ENCODE peak calls at places on chromosomes 5 and 9, in ten cellular contexts. S, B, P, X, V, Q, A, D, Z and I are unnamed samples.

GRCh38 chr9:10268500-10269485 is 344.0 kb downstream of the PTPRD start:
- DNase-seq in V (peak; percentile 54), S (peak; percentile 50), A (peak; percentile 53), B (no peak), Z (no peak), X (no peak), P (no peak), Q (no peak), D (no peak), I (no peak)

GRCh38 chr9:31574006-31574750 is 810.3 kb upstream of the ACO1 start:
- DNase-seq in Q (no peak), D (no peak), Z (no peak), V (no peak), S (no peak), A (no peak), X (no peak), P (no peak), B (no peak), I (no peak)

GRCh38 chr9:112333639-112334318 is 360 bp upstream of the PTBP3 start:
- DNase-seq in B (no peak), Z (peak; percentile 96), S (peak; percentile 98), A (peak; percentile 98), D (peak; percentile 64), X (peak; percentile 92), P (peak; percentile 96), Q (peak; percentile 94), V (peak; percentile 97), I (peak; percentile 95)

GRCh38 chr9:95822583-95823431 is 52.7 kb upstream of the ERCC6L2 start:
- DNase-seq in B (no peak), S (no peak), V (no peak), A (no peak), D (no peak), X (peak; percentile 79), Z (no peak), P (no peak), Q (no peak), I (no peak)

GRCh38 chr9:122058051-122058450 is 35.1 kb downstream of the TTLL11 start:
- DNase-seq in B (no peak), V (no peak), Q (no peak), A (no peak), Z (no peak), S (no peak), P (no peak), D (no peak), X (no peak), I (no peak)

GRCh38 chr5:138263581-138263980 is 10.8 kb downstream of the GFRA3 start:
- DNase-seq in X (no peak), V (no peak), Q (no peak), D (no peak), S (no peak), B (no peak), Z (no peak), A (no peak), P (no peak), I (no peak)

GRCh38 chr5:95715799-95716461 is 15.2 kb upstream of the RHOBTB3 start:
- DNase-seq in V (no peak), B (no peak), Q (no peak), P (no peak), Z (no peak), X (no peak), D (no peak), A (no peak), S (no peak), I (no peak)

GRCh38 chr9:132797861-132798659 is 80.0 kb downstream of the AK8 start:
- DNase-seq in S (no peak), D (no peak), B (no peak), Z (no peak), V (peak; percentile 24), Q (no peak), P (no peak), X (peak; percentile 15), A (no peak), I (no peak)

GRCh38 chr5:128082551-128083032 is 974 bp upstream of the SLC12A2 start:
- DNase-seq in Q (no peak), D (no peak), X (no peak), A (no peak), V (no peak), Z (no peak), B (no peak), S (no peak), P (no peak), I (no peak)

GRCh38 chr5:73188764-73189521 is 15.9 kb downstream of the TMEM174 start:
- DNase-seq in P (no peak), Q (no peak), A (no peak), S (no peak), D (no peak), Z (no peak), X (no peak), B (no peak), V (no peak), I (peak; percentile 18)

GRCh38 chr9:127221695-127222094 is 42.9 kb upstream of the GARNL3 start:
- DNase-seq in Z (no peak), A (no peak), Q (no peak), D (no peak), B (no peak), S (peak; percentile 84), P (no peak), X (no peak), V (no peak), I (no peak)

GRCh38 chr9:128733256-128733655 is 9.3 kb upstream of the ZDHHC12 start:
- DNase-seq in P (peak; percentile 57), X (peak; percentile 46), S (peak; percentile 29), Q (peak; percentile 75), B (peak; percentile 48), V (peak; percentile 71), D (no peak), Z (peak; percentile 60), A (peak; percentile 81), I (peak; percentile 85)

GRCh38 chr9:36006541-36006940 is 30.2 kb upstream of the RECK start:
- DNase-seq in V (no peak), Q (no peak), A (no peak), Z (no peak), S (peak; percentile 18), B (no peak), D (no peak), P (no peak), X (no peak), I (peak; percentile 99)

GRCh38 chr9:76703270-76703669 is 61.0 kb upstream of the PCA3 start:
- DNase-seq in Q (no peak), Z (no peak), P (no peak), A (no peak), D (no peak), S (no peak), X (no peak), V (no peak), B (no peak), I (no peak)

GRCh38 chr9:109417054-109417453 is 81.1 kb downstream of the PTPN3 start:
- DNase-seq in S (no peak), Q (no peak), V (no peak), Z (no peak), X (no peak), A (no peak), D (no peak), P (no peak), B (no peak), I (no peak)
- H3K4me1 ChIP-seq in S (peaks cover 46% of the 10 kb centered on the region), Q (peaks cover 7% of the 10 kb centered on the region), V (no peaks in the 10 kb centered on the region), Z (peaks cover 55% of the 10 kb centered on the region), X (no peaks in the 10 kb centered on the region), A (no peaks in the 10 kb centered on the region), D (no peaks in the 10 kb centered on the region), P (peaks cover 71% of the 10 kb centered on the region), B (no peaks in the 10 kb centered on the region), I (no peaks in the 10 kb centered on the region)

DNA sequence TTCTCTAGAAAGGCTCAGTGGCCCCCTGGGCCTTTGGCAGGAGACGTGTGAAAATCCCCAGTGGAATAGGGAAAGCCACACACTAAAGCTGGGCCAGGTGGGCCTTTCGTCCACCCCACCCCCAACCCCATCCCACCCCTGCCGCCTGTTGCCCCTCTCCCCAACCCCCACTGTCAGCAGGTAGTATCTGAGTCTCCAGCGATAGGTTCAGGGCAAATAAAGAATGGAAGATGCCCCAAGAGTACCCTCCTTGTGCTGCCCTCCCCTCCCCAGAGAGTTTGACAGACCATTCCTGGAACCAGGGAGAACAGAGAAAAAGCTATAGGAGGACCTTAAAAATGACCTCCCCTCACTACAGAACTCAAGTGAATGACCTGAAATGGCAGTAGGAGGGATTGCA is 36.7 kb upstream of the UBE2D2 start:
- DNase-seq in Q (no peak), A (no peak), S (no peak), B (no peak), D (no peak), P (no peak), Z (no peak), X (no peak), V (no peak), I (no peak)
- H3K4me3 ChIP-seq in Q (no peak overlapping the region), A (no peak overlapping the region), S (no peak overlapping the region), B (no peak overlapping the region), D (no peak overlapping the region), P (no peak overlapping the region), Z (no peak overlapping the region), X (no peak overlapping the region), V (no peak overlapping the region), I (no peak overlapping the region)

GRCh38 chr5:172106511-172107356 is 81.3 kb downstream of the STK10 start:
- DNase-seq in B (no peak), P (peak; percentile 57), A (peak; percentile 59), D (no peak), V (peak; percentile 63), Q (no peak), Z (peak; percentile 62), S (peak; percentile 57), X (peak; percentile 70), I (peak; percentile 26)

GRCh38 chr5:172105811-172106210 is 82.2 kb downstream of the STK10 start:
- DNase-seq in V (no peak), X (no peak), Z (no peak), A (no peak), P (no peak), S (no peak), Q (no peak), D (no peak), B (no peak), I (no peak)

GRCh38 chr5:172109749-172110148 is 78.3 kb downstream of the STK10 start:
- DNase-seq in A (no peak), P (no peak), X (no peak), B (no peak), Q (no peak), D (no peak), V (no peak), Z (no peak), S (no peak), I (no peak)

GRCh38 chr5:172104801-172105701 is 83.0 kb downstream of the STK10 start:
- DNase-seq in S (no peak), B (no peak), P (no peak), Z (peak; percentile 1), Q (no peak), A (no peak), V (no peak), X (no peak), D (no peak), I (no peak)

DNA sequence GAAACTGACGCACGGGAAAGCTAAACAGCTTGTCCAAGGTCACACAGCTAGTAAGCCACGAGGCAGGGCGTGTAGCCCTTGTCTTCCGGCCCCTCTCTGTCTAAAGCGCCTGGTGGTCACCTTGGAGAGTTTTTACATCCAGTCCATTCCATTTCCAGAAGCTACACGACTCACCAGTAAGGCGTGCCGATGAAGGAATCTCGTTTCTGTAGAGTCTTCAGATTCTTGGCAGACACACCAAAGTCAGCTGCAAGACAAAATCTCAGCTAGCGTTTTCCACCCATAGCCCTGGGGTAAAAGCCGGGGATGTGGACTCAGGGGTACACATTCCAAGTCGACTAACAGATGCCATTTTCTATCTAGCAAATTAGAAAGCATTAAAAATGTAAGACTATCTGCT is 80.4 kb downstream of the STK10 start:
- DNase-seq in Z (no peak), Q (no peak), D (no peak), X (no peak), P (no peak), S (no peak), B (no peak), V (no peak), A (no peak), I (no peak)
- H3K4me1 ChIP-seq in Z (peaks cover 71% of the 10 kb centered on the region), Q (peaks cover 44% of the 10 kb centered on the region), D (peaks cover 30% of the 10 kb centered on the region), X (peaks cover 68% of the 10 kb centered on the region), P (peaks cover 14% of the 10 kb centered on the region), S (peaks cover 39% of the 10 kb centered on the region), B (peaks cover 58% of the 10 kb centered on the region), V (peaks cover 11% of the 10 kb centered on the region), A (peaks cover 59% of the 10 kb centered on the region), I (peaks cover 6% of the 10 kb centered on the region)

GRCh38 chr5:38807570-38808461 is 38.0 kb upstream of the OSMR start:
- DNase-seq in S (no peak), X (no peak), B (no peak), P (no peak), V (no peak), Z (no peak), Q (peak; percentile 38), A (no peak), D (no peak), I (peak; percentile 2)
- H3K4me3 ChIP-seq in S (no peak overlapping the region), X (no peak overlapping the region), B (no peak overlapping the region), P (no peak overlapping the region), V (no peak overlapping the region), Z (no peak overlapping the region), Q (no peak overlapping the region), A (no peak overlapping the region), D (no peak overlapping the region), I (no peak overlapping the region)